ENCODE peak calls at places on chromosomes 6 and 20, in four cellular contexts. One of them, this sample, is unnamed.

GRCh38 chr20:21663465-21663864 is 42.0 kb upstream of the PAX1 start:
- DNase-seq in H1: no peak
- DNase-seq in K562: no peak
- DNase-seq in GM12878: no peak
- DNase-seq in this sample: no peak

GRCh38 chr6:6008648-6009421 is 2.1 kb upstream of the NRN1 start:
- DNase-seq in H1: peak; percentile 84
- DNase-seq in K562: peak; percentile 97
- DNase-seq in GM12878: peak; percentile 36
- DNase-seq in this sample: peak; percentile 36

GRCh38 chr6:80769101-80769500 is 662.6 kb downstream of the BCKDHB start:
- DNase-seq in H1: no peak
- DNase-seq in K562: no peak
- DNase-seq in GM12878: no peak
- DNase-seq in this sample: no peak

GRCh38 chr20:47686545-47686944 is 98.7 kb downstream of the SULF2 start:
- DNase-seq in H1: no peak
- DNase-seq in K562: no peak
- DNase-seq in GM12878: no peak
- DNase-seq in this sample: no peak

GRCh38 chr6:127267742-127268588 is 1.3 kb downstream of the RNF146 start:
- DNase-seq in H1: no peak
- DNase-seq in K562: no peak
- DNase-seq in GM12878: no peak
- DNase-seq in this sample: no peak

GRCh38 chr6:148593130-148593812 is 153.6 kb upstream of the UST start:
- DNase-seq in H1: no peak
- DNase-seq in K562: no peak
- DNase-seq in GM12878: no peak
- DNase-seq in this sample: no peak

GRCh38 chr6:105972440-105972839 is 113.7 kb upstream of the PRDM1 start:
- DNase-seq in H1: no peak
- DNase-seq in K562: no peak
- DNase-seq in GM12878: no peak
- DNase-seq in this sample: no peak

GRCh38 chr20:24780648-24781047 is 168.4 kb upstream of the CST7 start:
- DNase-seq in H1: no peak
- DNase-seq in K562: no peak
- DNase-seq in GM12878: no peak
- DNase-seq in this sample: no peak

GRCh38 chr20:35901678-35902544 is 52.4 kb downstream of the SCAND1 start:
- DNase-seq in H1: no peak
- DNase-seq in K562: peak; percentile 49
- DNase-seq in GM12878: no peak
- DNase-seq in this sample: peak; percentile 23

GRCh38 chr20:55446301-55446700 is 559.0 kb downstream of the CBLN4 start:
- DNase-seq in H1: no peak
- DNase-seq in K562: no peak
- DNase-seq in GM12878: no peak
- DNase-seq in this sample: no peak

GRCh38 chr6:107985701-107986100 is 27.7 kb upstream of the SEC63 start:
- DNase-seq in H1: no peak
- DNase-seq in K562: no peak
- DNase-seq in GM12878: no peak
- DNase-seq in this sample: no peak

GRCh38 chr6:10970731-10971130 is 73.4 kb downstream of the ELOVL2 start:
- DNase-seq in H1: no peak
- DNase-seq in K562: no peak
- DNase-seq in GM12878: no peak
- DNase-seq in this sample: no peak

GRCh38 chr6:144922120-144922722 is 637.1 kb downstream of the UTRN start:
- DNase-seq in H1: no peak
- DNase-seq in K562: no peak
- DNase-seq in GM12878: no peak
- DNase-seq in this sample: no peak

GRCh38 chr6:108168026-108168463 is 2.2 kb downstream of the NR2E1 start:
- DNase-seq in H1: peak; percentile 66
- DNase-seq in K562: no peak
- DNase-seq in GM12878: no peak
- DNase-seq in this sample: no peak

GRCh38 chr20:23622839-23623343 is 14.9 kb downstream of the CST3 start:
- DNase-seq in H1: no peak
- DNase-seq in K562: peak; percentile 38
- DNase-seq in GM12878: no peak
- DNase-seq in this sample: peak; percentile 60

GRCh38 chr6:153312633-153313032 is 181.6 kb upstream of the RGS17 start:
- DNase-seq in H1: peak; percentile 48
- DNase-seq in K562: no peak
- DNase-seq in GM12878: no peak
- DNase-seq in this sample: peak; percentile 49

GRCh38 chr20:39939241-39939865 is 749.7 kb downstream of the MAFB start:
- DNase-seq in H1: no peak
- DNase-seq in K562: no peak
- DNase-seq in GM12878: no peak
- DNase-seq in this sample: no peak

GRCh38 chr20:58878399-58878798 is 25.9 kb downstream of the GNAS start:
- DNase-seq in H1: no peak
- DNase-seq in K562: no peak
- DNase-seq in GM12878: no peak
- DNase-seq in this sample: no peak

GRCh38 chr6:42200035-42200434 is 5.3 kb upstream of the GUCA1B start:
- DNase-seq in H1: no peak
- DNase-seq in K562: no peak
- DNase-seq in GM12878: no peak
- DNase-seq in this sample: no peak

DNA sequence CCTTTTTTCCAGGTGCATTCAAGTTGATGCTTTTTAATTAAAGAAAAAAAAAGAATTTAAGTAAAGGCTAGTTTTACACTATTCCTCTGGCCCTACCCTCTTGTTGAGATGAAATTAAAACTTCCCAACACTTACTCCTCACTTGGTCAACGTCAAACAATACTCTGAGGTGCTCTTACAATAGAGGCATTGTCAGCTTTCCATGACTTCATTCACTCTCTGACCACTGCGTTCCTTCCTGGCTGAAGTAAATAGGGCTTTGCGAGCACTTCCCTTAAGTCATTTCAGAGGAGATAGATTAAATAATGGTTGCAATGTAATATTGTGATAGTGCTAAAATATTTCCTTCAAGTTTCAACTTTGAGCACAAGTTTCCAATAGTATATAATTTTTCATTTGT is 229.8 kb upstream of the CEP162 start:
- DNase-seq in H1: no peak
- DNase-seq in K562: no peak
- DNase-seq in GM12878: no peak
- DNase-seq in this sample: no peak
- TF ChIP-seq EGR1 in H1: no peak
- TF ChIP-seq EGR1 in K562: no peak
- TF ChIP-seq EGR1 in GM12878: no peak
- TF ChIP-seq EGR1 in this sample: no peak

GRCh38 chr20:10497283-10497682 is 62.2 kb downstream of the SLX4IP start:
- DNase-seq in H1: no peak
- DNase-seq in K562: no peak
- DNase-seq in GM12878: no peak
- DNase-seq in this sample: no peak

GRCh38 chr20:10504893-10505292 is 69.8 kb downstream of the SLX4IP start:
- DNase-seq in H1: no peak
- DNase-seq in K562: no peak
- DNase-seq in GM12878: no peak
- DNase-seq in this sample: no peak

GRCh38 chr20:10502098-10502526 is 67.0 kb downstream of the SLX4IP start:
- DNase-seq in H1: no peak
- DNase-seq in K562: no peak
- DNase-seq in GM12878: no peak
- DNase-seq in this sample: no peak

GRCh38 chr20:10498196-10498595 is 63.1 kb downstream of the SLX4IP start:
- DNase-seq in H1: no peak
- DNase-seq in K562: no peak
- DNase-seq in GM12878: no peak
- DNase-seq in this sample: no peak

DNA sequence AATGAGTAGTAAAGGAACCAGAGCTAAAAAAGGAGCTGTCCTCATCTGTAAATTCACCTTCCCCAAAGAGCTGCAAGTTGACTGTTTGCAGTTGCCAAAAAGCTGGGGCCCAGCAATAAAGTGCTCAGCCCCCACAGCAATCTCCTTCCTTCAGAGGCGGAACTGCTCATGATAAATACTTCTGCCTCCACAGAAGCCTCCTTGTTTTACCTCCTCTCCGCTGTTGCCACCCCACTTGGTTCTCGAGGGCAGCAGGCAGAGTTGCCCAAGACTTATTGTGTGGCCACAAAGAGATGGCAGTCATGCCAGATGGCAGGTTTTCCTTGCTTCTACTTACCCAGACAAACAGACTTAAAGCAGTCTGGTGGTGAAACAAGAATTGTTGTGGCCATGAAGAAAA is 66.3 kb downstream of the SLX4IP start:
- DNase-seq in H1: no peak
- DNase-seq in K562: no peak
- DNase-seq in GM12878: no peak
- DNase-seq in this sample: no peak
- H3K4me2 ChIP-seq in H1: peak overlapping the region; percentile 29
- H3K4me2 ChIP-seq in K562: peak overlapping the region; percentile 75
- H3K4me2 ChIP-seq in GM12878: peak overlapping the region; percentile 40
- H3K4me2 ChIP-seq in this sample: no peak overlapping the region

GRCh38 chr6:93222071-93222851 is 197.1 kb downstream of the EPHA7 start:
- DNase-seq in H1: no peak
- DNase-seq in K562: no peak
- DNase-seq in GM12878: no peak
- DNase-seq in this sample: no peak
- TF ChIP-seq EGR1 in H1: no peak
- TF ChIP-seq EGR1 in K562: no peak
- TF ChIP-seq EGR1 in GM12878: no peak
- TF ChIP-seq EGR1 in this sample: no peak

GRCh38 chr6:44119704-44120262 is 7.5 kb downstream of the MRPL14 start:
- DNase-seq in H1: no peak
- DNase-seq in K562: no peak
- DNase-seq in GM12878: no peak
- DNase-seq in this sample: no peak

GRCh38 chr6:44123544-44123943 is 3.7 kb downstream of the MRPL14 start:
- DNase-seq in H1: no peak
- DNase-seq in K562: no peak
- DNase-seq in GM12878: no peak
- DNase-seq in this sample: no peak

GRCh38 chr6:44117397-44118128 is 9.7 kb downstream of the MRPL14 start:
- DNase-seq in H1: no peak
- DNase-seq in K562: no peak
- DNase-seq in GM12878: no peak
- DNase-seq in this sample: no peak

GRCh38 chr6:44122821-44123220 is 4.4 kb downstream of the MRPL14 start:
- DNase-seq in H1: no peak
- DNase-seq in K562: no peak
- DNase-seq in GM12878: peak; percentile 25
- DNase-seq in this sample: no peak

DNA sequence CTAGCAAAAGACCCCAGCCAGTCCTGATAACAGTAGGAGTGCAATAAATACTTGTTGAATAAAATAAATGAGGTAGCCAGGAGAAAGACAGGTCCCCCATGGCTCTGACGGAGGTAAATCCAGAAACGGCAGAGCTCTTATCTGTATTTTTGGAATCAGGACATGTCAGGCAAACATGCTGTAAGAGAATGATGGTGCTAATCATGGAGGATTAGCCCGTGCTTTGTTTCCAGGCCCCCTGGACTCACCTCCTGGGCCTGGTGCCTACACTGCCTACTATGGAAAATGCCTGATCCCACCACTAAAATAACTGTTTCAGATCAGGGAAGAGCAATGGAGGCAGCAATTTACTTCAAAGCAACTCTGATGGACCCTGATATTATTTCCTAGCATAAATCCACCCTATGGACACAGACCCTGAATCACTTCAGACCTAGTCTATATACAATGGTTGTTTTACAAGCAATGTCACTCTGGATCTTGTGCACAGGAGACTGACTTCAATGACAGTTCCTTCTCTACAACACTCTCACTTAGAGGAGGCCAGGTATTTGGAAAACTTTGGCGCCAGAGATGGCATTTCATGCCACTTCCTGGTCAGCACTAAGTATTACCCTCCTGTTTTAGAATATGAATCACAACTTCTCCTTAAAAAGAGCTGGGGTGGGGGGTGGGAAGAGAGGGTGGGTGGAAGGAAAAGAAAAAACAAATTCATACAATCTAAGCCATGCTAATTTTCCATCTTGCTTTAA is 6.4 kb downstream of the MRPL14 start:
- DNase-seq in H1: no peak
- DNase-seq in K562: no peak
- DNase-seq in GM12878: no peak
- DNase-seq in this sample: no peak
- H3K4me2 ChIP-seq in H1: no peak overlapping the region
- H3K4me2 ChIP-seq in K562: peak overlapping the region; percentile 4
- H3K4me2 ChIP-seq in GM12878: no peak overlapping the region
- H3K4me2 ChIP-seq in this sample: no peak overlapping the region

DNA sequence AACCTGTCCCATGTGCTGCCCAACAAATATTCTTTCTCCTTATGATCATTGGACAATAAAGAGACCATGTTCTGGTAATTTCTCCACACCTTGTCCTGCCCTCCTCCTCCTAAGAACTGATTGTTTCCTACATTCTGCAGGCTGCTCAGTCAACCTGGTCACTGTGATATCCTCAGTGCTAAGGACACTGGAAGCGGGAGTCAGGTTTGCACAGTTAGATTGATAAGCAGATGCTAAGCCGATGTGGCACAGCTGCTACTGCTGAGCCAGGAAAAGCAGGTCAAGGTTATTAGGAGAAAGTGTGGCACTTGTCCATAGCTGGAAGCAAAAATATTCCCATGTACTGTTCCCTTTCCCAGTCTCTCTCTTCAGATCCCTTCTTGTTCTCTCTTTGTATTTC is 154.8 kb downstream of the TFAP2B start:
- DNase-seq in H1: no peak
- DNase-seq in K562: no peak
- DNase-seq in GM12878: no peak
- DNase-seq in this sample: no peak
- TF ChIP-seq EGR1 in H1: no peak
- TF ChIP-seq EGR1 in K562: no peak
- TF ChIP-seq EGR1 in GM12878: no peak
- TF ChIP-seq EGR1 in this sample: no peak

GRCh38 chr6:44271406-44271723 is 1.1 kb downstream of the TMEM151B start:
- DNase-seq in H1: peak; percentile 57
- DNase-seq in K562: no peak
- DNase-seq in GM12878: no peak
- DNase-seq in this sample: no peak
- H3K4me2 ChIP-seq in H1: peak overlapping the region; percentile 74
- H3K4me2 ChIP-seq in K562: no peak overlapping the region
- H3K4me2 ChIP-seq in GM12878: no peak overlapping the region
- H3K4me2 ChIP-seq in this sample: no peak overlapping the region